ENCODE peak calls at places on chromosomes 16 and 17, in five cellular contexts. Y is AG10803; B is AG04449; X is CD4-positive, alpha-beta T cell; F is stomach. N is an unnamed sample.

GRCh38 chr16:84396537-84397008 is 28.2 kb downstream of the ATP2C2 start:
- DNase-seq in Y (no peak), B (no peak), X (no peak), F (no peak), N (no peak)

GRCh38 chr16:10569629-10570028 is 10.8 kb downstream of the EMP2 start:
- DNase-seq in Y (no peak), B (no peak), X (no peak), F (no peak), N (no peak)

GRCh38 chr16:76277099-76278030 is at the start of gene CNTNAP4:
- DNase-seq in Y (no peak), B (no peak), X (no peak), F (no peak), N (no peak)

GRCh38 chr16:67278773-67279295 is 498 bp upstream of the PLEKHG4 start:
- DNase-seq in Y (no peak), B (no peak), X (peak), F (no peak), N (no peak)

GRCh38 chr16:4402439-4403132 is 13.8 kb downstream of the CORO7 start:
- DNase-seq in Y (peak), B (no peak), X (peak), F (peak), N (no peak)

GRCh38 chr17:40121886-40122465 is at the start of gene MSL1:
- DNase-seq in Y (peak), B (no peak), X (peak), F (peak), N (peak)

GRCh38 chr17:3922765-3923164 is 6.5 kb upstream of the P2RX1 start:
- DNase-seq in Y (no peak), B (no peak), X (no peak), F (no peak), N (no peak)

GRCh38 chr17:40921026-40921425 is 16.4 kb downstream of the KRT23 start:
- DNase-seq in Y (no peak), B (no peak), X (no peak), F (no peak), N (no peak)

GRCh38 chr17:59842901-59843652 is 49.7 kb downstream of the TUBD1 start:
- DNase-seq in Y (peak), B (peak), X (no peak), F (peak), N (peak)

GRCh38 chr16:3822366-3823045 is 58.0 kb downstream of the CREBBP start:
- DNase-seq in Y (peak), B (no peak), X (no peak), F (no peak), N (no peak)

GRCh38 chr17:30187528-30187927 is 48.0 kb downstream of the SLC6A4 start:
- DNase-seq in Y (no peak), B (no peak), X (no peak), F (no peak), N (no peak)

GRCh38 chr16:66927012-66927436 is 1.7 kb upstream of the RRAD start:
- DNase-seq in Y (peak), B (peak), X (no peak), F (no peak), N (no peak)

GRCh38 chr17:53234138-53234537 is 588.6 kb upstream of the KIF2B start:
- DNase-seq in Y (no peak), B (no peak), X (no peak), F (no peak), N (no peak)

GRCh38 chr17:10767237-10767636 is 36.7 kb downstream of the TMEM238L start:
- DNase-seq in Y (no peak), B (no peak), X (no peak), F (no peak), N (no peak)

GRCh38 chr17:15883617-15884111 is 61.3 kb upstream of the ADORA2B start:
- DNase-seq in Y (peak), B (peak), X (no peak), F (no peak), N (peak)

GRCh38 chr16:51408357-51408756 is 257.3 kb upstream of the SALL1 start:
- DNase-seq in Y (peak), B (no peak), X (no peak), F (no peak), N (no peak)

GRCh38 chr16:72821551-72821950 is 226.4 kb downstream of the ZFHX3 start:
- DNase-seq in Y (no peak), B (no peak), X (no peak), F (no peak), N (no peak)

GRCh38 chr16:72814226-72814625 is 233.7 kb downstream of the ZFHX3 start:
- DNase-seq in Y (no peak), B (no peak), X (no peak), F (no peak), N (no peak)

GRCh38 chr16:72815348-72816318 is 232.3 kb downstream of the ZFHX3 start:
- DNase-seq in Y (no peak), B (no peak), X (no peak), F (no peak), N (no peak)

GRCh38 chr16:72819345-72819744 is 228.6 kb downstream of the ZFHX3 start:
- DNase-seq in Y (peak), B (peak), X (no peak), F (no peak), N (no peak)

GRCh38 chr16:72818286-72818845 is 229.6 kb downstream of the ZFHX3 start:
- DNase-seq in Y (no peak), B (no peak), X (no peak), F (no peak), N (no peak)
- TF ChIP-seq CTCF in Y (peak), B (no peak), X (no peak), F (no peak), N (no peak)

DNA sequence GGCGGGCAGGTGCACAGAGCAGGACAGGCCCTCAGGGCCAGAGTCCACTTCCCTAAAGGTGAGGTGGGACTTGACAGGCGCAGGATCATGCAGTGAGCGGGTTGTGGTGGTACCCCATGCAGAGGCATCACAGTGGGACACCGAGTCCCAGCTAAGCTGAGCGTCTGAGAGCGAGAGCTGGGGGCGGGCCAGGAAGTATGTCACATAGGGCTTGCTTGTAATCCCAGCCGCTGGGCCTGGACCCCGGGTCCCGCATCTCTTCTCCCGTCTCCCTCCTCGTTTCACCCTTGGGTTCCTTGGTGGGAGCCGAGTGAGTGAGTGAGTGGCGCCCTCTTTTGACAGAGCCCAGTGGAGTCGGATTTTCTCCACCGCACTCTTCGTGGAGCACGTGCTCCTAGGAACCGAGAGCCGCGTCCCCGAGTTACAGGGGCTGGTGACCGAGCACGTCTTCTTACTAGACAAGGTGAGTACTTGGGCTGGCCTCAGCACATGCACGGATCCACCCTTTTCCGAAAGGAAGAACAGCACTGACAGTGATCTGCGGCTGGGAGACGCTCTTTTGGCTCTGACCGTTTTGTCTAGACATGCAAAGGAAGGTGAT is 50.8 kb upstream of the ENDOV start:
- DNase-seq in Y (no peak), B (no peak), X (no peak), F (no peak), N (no peak)
- TF ChIP-seq CTCF in Y (peak), B (peak), X (no peak), F (peak), N (no peak)

GRCh38 chr16:52528393-52529080 is 18.4 kb downstream of the TOX3 start:
- DNase-seq in Y (no peak), B (no peak), X (no peak), F (peak), N (no peak)
- TF ChIP-seq CTCF in Y (no peak), B (no peak), X (no peak), F (peak), N (no peak)

GRCh38 chr17:66915204-66915611 is 49.3 kb upstream of the CACNG4 start:
- DNase-seq in Y (no peak), B (no peak), X (no peak), F (peak), N (no peak)
- TF ChIP-seq CTCF in Y (peak), B (peak), X (no peak), F (peak), N (no peak)

DNA sequence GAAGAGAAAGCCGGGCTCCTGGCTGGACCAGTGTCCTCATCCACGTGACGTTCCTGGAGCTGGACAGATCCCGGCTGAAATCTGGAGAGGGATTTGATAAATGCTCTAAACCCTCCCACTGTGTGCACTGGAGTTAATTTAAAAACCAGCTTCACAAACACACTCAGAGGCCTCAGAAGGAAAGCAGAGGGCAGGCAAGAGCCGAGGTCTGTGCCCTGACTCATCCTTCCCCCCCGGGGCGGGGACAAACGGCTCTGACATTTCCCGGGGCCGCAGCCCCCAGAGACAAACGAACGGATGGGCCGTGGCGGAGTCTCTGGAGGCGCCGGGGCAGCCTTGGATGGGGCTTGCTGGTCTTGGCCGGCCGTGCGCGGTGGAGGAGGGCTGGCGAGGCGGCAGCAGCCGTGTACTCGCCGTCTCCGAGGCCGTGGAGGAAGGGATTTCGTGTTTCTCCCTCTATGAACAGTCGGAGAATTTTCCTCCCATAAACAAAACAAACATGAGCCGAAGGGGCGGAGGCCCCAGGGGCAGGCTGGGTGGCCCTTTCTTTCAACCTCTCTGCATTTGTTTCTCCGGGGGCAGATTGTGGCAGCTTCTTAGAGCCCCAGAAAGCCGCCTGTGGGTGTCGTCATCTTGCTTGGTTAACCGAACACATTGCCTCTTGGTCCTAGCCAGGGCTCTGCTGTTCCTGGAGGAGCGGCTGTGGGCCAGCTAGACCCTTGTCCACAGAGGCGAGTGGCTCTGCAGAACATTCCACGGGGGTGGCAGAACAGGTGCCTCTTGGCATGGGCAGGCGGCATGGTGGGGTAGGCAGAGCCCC is 94.3 kb downstream of the NTN1 start:
- DNase-seq in Y (peak), B (no peak), X (peak), F (peak), N (no peak)
- TF ChIP-seq CTCF in Y (peak), B (no peak), X (peak), F (no peak), N (no peak)

GRCh38 chr16:81314603-81315270 is at the start of gene GAN:
- DNase-seq in Y (peak), B (peak), X (peak), F (peak), N (peak)

GRCh38 chr16:81318711-81319110 is 3.9 kb downstream of the GAN start:
- DNase-seq in Y (no peak), B (no peak), X (no peak), F (no peak), N (no peak)

GRCh38 chr16:81313731-81314602 is 795 bp upstream of the GAN start:
- DNase-seq in Y (peak), B (peak), X (no peak), F (no peak), N (no peak)

GRCh38 chr16:81316176-81316496 is 1.4 kb downstream of the GAN start:
- DNase-seq in Y (no peak), B (no peak), X (no peak), F (no peak), N (no peak)

DNA sequence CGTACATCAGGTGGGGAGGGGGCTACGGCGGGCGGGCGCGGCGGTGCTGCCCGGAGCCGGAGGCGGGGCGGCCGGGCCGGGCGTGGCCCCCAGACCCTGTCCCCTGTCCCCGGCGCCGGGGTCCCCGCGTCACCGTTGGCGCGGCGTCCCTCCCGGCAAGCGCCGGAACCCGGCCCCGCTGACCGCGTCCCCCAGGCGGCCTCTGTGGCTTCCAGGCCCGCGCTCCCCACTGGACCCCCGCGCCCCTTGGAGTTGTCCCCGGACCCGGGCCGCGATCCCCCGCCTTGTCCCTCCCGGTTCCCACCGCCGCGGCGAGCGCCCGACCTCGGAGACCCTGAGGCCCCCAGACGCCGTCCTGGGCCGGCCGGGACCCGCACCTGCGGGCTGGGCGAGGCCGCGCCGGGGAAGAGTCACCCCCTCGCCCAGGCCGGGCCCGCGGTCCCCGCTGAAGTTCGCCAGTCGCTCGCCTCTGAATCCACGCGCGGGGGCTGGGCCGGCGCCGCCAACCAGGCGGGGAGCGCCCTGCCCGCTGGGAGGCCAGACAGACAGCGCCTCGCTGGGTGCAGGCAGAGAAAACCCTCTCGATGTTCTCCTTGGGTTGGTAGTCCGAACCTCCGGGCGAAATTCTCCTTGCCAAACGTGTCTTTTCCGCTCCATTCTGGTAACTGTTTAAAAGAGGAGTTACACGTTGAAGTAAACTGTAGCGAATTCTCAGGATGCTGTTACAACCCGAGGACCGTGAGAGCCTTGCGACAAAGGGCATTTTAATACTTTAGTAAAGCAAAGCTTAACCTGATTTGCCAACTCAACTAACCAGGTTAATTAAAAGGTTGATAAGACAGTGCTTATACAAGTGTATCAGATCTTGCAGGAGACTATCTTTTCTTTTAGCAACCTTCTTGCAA is 761 bp downstream of the GAN start:
- DNase-seq in Y (peak), B (no peak), X (peak), F (peak), N (peak)
- TF ChIP-seq CTCF in Y (peak), B (peak), X (no peak), F (no peak), N (no peak)

GRCh38 chr16:83110221-83110768 is 483.5 kb downstream of the CDH13 start:
- DNase-seq in Y (peak), B (no peak), X (no peak), F (no peak), N (no peak)

GRCh38 chr16:83115491-83116232 is 488.9 kb downstream of the CDH13 start:
- DNase-seq in Y (no peak), B (no peak), X (no peak), F (no peak), N (no peak)

GRCh38 chr16:83113811-83114210 is 487.0 kb downstream of the CDH13 start:
- DNase-seq in Y (no peak), B (no peak), X (no peak), F (no peak), N (no peak)

GRCh38 chr16:83116274-83116892 is 489.6 kb downstream of the CDH13 start:
- DNase-seq in Y (peak), B (no peak), X (no peak), F (no peak), N (no peak)

DNA sequence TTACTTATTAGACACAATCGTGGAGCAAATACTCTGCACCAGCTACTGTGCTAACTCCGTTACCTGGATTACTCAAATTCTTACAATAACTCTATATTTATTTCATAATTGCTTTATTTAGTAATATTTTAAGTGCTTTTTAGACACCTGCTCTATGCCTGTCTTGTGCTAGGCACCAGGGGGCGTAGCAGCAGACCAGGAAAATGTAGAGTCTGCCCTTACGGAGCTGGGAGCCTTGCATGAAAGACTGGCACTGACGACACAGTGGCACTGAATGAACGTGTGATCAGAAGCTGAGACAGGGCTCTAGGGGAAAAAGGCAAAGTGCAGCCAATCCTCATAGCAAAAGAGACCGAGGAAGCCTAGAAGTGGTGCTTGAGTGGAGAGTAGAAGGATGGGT is 486.5 kb downstream of the CDH13 start:
- DNase-seq in Y (peak), B (no peak), X (no peak), F (no peak), N (no peak)
- TF ChIP-seq CTCF in Y (peak), B (peak), X (no peak), F (no peak), N (no peak)

DNA sequence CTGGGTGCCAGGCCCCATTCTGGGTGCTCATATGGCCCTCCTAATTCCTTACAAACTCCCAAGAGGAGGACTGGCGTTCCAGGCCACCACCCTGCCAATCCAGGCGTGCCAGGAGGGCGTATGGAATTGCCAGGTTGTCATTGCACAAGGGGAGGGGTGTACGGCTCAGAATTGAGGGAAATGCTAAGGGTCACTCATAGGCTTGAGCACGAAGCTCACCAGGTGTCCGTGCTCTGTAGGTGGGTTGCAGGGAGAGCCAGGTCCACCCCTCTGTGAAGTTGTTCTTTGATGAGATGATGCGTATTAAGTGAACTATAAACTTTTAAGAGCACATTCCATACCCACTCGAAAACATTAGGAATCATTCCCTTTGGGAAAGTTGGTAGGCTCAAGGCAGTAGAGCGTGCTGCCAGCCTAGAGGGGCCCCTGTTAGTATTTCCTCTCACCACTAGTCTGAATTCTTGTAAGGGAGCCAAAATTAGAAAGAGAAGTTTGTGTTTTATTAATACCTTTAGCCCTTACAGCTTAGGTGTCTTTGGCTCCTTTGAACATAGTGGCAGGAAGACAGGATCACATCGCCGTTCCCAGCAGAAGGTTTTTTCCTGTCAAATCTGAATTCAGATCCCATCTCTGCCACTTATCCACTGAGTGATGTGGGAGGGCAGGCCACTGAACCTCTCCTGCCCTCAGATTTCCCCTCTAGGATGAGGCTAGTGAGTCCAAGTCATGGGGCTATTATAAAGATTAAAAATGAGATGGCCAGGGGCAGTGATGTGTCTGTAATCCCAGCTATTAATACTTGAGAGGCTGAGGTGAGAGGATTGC is 38.7 kb upstream of the NFAT5 start:
- DNase-seq in Y (no peak), B (no peak), X (no peak), F (no peak), N (no peak)
- TF ChIP-seq CTCF in Y (no peak), B (no peak), X (no peak), F (no peak), N (no peak)

DNA sequence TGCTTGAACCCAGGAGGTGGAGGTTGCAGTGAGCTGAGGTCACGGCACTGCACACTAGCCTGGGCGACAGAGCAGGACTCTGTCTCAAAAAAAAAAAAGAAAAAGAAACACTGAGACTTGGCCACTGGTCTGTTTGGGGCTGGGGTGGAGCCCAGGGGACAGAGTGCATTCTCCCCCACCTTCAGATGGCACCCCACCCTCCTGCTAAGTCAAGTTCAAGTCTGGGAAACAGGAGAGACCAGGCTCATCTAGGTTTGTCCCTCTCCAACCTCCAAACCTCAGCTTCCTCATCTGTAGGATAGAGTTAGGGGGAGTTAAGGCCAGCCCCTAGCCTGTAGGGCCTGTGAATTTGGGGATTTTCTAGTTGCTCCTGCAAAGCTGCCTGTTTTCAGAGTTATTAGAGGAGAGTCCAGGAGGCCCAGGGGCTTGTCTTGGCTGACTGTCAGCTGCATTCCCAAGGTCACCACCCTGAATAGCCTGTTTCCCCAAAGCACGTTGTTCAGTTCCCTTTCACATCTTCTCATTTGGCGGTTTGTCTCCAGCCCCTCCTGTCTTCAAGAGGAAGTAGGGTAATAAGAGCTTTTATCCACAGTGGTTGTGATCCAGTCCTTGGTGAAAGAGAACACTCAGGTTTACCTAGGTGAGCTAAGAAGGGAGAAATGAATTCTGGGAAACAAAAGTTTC is 2.2 kb downstream of the MT3 start:
- DNase-seq in Y (no peak), B (no peak), X (no peak), F (no peak), N (no peak)
- TF ChIP-seq CTCF in Y (no peak), B (no peak), X (no peak), F (no peak), N (no peak)

N was measured in CD14-positive monocyte.